ENCODE peak calls at places on chromosomes 16 and 17, in four cellular contexts. One of them, this sample, is unnamed.
A peak's percentile ranks its signal among the peaks of the same experiment; 100 is the strongest.

GRCh38 chr17:44006581-44007345 is 2.3 kb downstream of the NAGS start:
- DNase-seq in lower lobe of right lung: peak; percentile 100
- DNase-seq in amniotic epithelial cell: peak; percentile 98
- DNase-seq in fibroblast of lung: peak; percentile 98
- DNase-seq in this sample: peak; percentile 100

GRCh38 chr16:10731790-10732189 is 11.9 kb upstream of the NUBP1 start:
- DNase-seq in lower lobe of right lung: no peak
- DNase-seq in amniotic epithelial cell: no peak
- DNase-seq in fibroblast of lung: no peak
- DNase-seq in this sample: no peak

GRCh38 chr17:44968225-44969143 is at the start of gene C1QL1:
- DNase-seq in lower lobe of right lung: peak; percentile 91
- DNase-seq in amniotic epithelial cell: peak; percentile 77
- DNase-seq in fibroblast of lung: peak; percentile 84
- DNase-seq in this sample: peak; percentile 95

GRCh38 chr17:33366998-33367397 is 73.9 kb upstream of the ASIC2 start:
- DNase-seq in lower lobe of right lung: no peak
- DNase-seq in amniotic epithelial cell: no peak
- DNase-seq in fibroblast of lung: no peak
- DNase-seq in this sample: no peak

GRCh38 chr16:80964351-80964750 is 42.3 kb downstream of the CMC2 start:
- DNase-seq in lower lobe of right lung: no peak
- DNase-seq in amniotic epithelial cell: no peak
- DNase-seq in fibroblast of lung: no peak
- DNase-seq in this sample: no peak

GRCh38 chr17:6546069-6546718 is 10.2 kb downstream of the PITPNM3 start:
- DNase-seq in lower lobe of right lung: no peak
- DNase-seq in amniotic epithelial cell: peak; percentile 83
- DNase-seq in fibroblast of lung: peak; percentile 55
- DNase-seq in this sample: no peak

GRCh38 chr17:33013596-33014375 is 22.1 kb downstream of the SPACA3 start:
- DNase-seq in lower lobe of right lung: no peak
- DNase-seq in amniotic epithelial cell: no peak
- DNase-seq in fibroblast of lung: no peak
- DNase-seq in this sample: no peak

GRCh38 chr16:28218109-28218508 is 6.3 kb upstream of the XPO6 start:
- DNase-seq in lower lobe of right lung: no peak
- DNase-seq in amniotic epithelial cell: peak; percentile 70
- DNase-seq in fibroblast of lung: peak; percentile 54
- DNase-seq in this sample: no peak

GRCh38 chr16:84925092-84925772 is 86.1 kb downstream of the ZDHHC7 start:
- DNase-seq in lower lobe of right lung: peak; percentile 75
- DNase-seq in amniotic epithelial cell: no peak
- DNase-seq in fibroblast of lung: no peak
- DNase-seq in this sample: peak; percentile 84

GRCh38 chr17:18960803-18961511 is 9.0 kb downstream of the SLC5A10 start:
- DNase-seq in lower lobe of right lung: peak; percentile 87
- DNase-seq in amniotic epithelial cell: peak; percentile 46
- DNase-seq in fibroblast of lung: peak; percentile 60
- DNase-seq in this sample: peak; percentile 91

GRCh38 chr17:50725769-50726655 is 6.6 kb downstream of the LUC7L3 start:
- DNase-seq in lower lobe of right lung: no peak
- DNase-seq in amniotic epithelial cell: no peak
- DNase-seq in fibroblast of lung: no peak
- DNase-seq in this sample: no peak

GRCh38 chr17:42555122-42555622 is 2.4 kb downstream of the HSD17B1 start:
- DNase-seq in lower lobe of right lung: no peak
- DNase-seq in amniotic epithelial cell: no peak
- DNase-seq in fibroblast of lung: no peak
- DNase-seq in this sample: no peak

This sample was measured in upper lobe of right lung.